ENCODE peak calls at places on chromosome 5, in eight cellular contexts. M is Peyer's patch, G is GM23248, O is body of pancreas, W is GM23338, A is transverse colon, H is neuronal stem cell, S is fibroblast of lung. P is an unnamed sample. For H3K4me1, the result is how much of the 10 kb centered on the place peaks cover.

GRCh38 chr5:36605241-36605640 is 1.2 kb upstream of the SLC1A3 start:
- DNase-seq in M (no peak), G (peak), O (no peak), W (no peak), A (no peak), H (no peak), S (no peak), P (no peak)

GRCh38 chr5:169251685-169252084 is 49.3 kb downstream of the SLIT3 start:
- DNase-seq in M (no peak), G (peak), O (no peak), W (no peak), A (no peak), H (no peak), S (no peak), P (no peak)

GRCh38 chr5:58459276-58459859 is 518 bp downstream of the PLK2 start:
- DNase-seq in M (peak), G (peak), O (peak), W (peak), A (peak), H (no peak), S (peak), P (peak)

GRCh38 chr5:123719004-123719403 is 207.0 kb downstream of the CSNK1G3 start:
- DNase-seq in M (no peak), G (peak), O (no peak), W (peak), A (no peak), H (no peak), S (peak), P (no peak)

GRCh38 chr5:1652873-1653707 is 129.3 kb upstream of the LPCAT1 start:
- DNase-seq in M (peak), G (peak), O (peak), W (peak), A (no peak), H (no peak), S (no peak), P (peak)

GRCh38 chr5:125413861-125414260 is 667.4 kb upstream of the ZNF608 start:
- DNase-seq in M (no peak), G (no peak), O (no peak), W (no peak), A (no peak), H (no peak), S (no peak), P (no peak)

GRCh38 chr5:157222506-157223230 is 42.0 kb downstream of the ITK start:
- DNase-seq in M (no peak), G (peak), O (no peak), W (no peak), A (no peak), H (no peak), S (no peak), P (no peak)

GRCh38 chr5:87195104-87195581 is 72.5 kb upstream of the RASA1 start:
- DNase-seq in M (no peak), G (peak), O (no peak), W (no peak), A (no peak), H (no peak), S (peak), P (no peak)

GRCh38 chr5:138458856-138459255 is 6.4 kb upstream of the EGR1 start:
- DNase-seq in M (no peak), G (no peak), O (no peak), W (no peak), A (no peak), H (no peak), S (no peak), P (no peak)

GRCh38 chr5:116524505-116524904 is 50.1 kb downstream of the SEMA6A start:
- DNase-seq in M (no peak), G (no peak), O (no peak), W (no peak), A (no peak), H (no peak), S (no peak), P (no peak)

GRCh38 chr5:117302949-117303348 is 728.3 kb upstream of the SEMA6A start:
- DNase-seq in M (no peak), G (no peak), O (no peak), W (no peak), A (no peak), H (no peak), S (no peak), P (no peak)

GRCh38 chr5:140883373-140883772 is 1.4 kb downstream of the PCDHA13 start:
- DNase-seq in M (no peak), G (no peak), O (no peak), W (no peak), A (no peak), H (no peak), S (no peak), P (no peak)

GRCh38 chr5:158430166-158430828 is 571.4 kb upstream of the CLINT1 start:
- DNase-seq in M (no peak), G (peak), O (no peak), W (no peak), A (no peak), H (no peak), S (peak), P (no peak)

GRCh38 chr5:42889311-42889933 is 77.7 kb upstream of the SELENOP start:
- DNase-seq in M (peak), G (peak), O (peak), W (peak), A (peak), H (peak), S (peak), P (peak)

GRCh38 chr5:96209829-96210228 is 223.2 kb downstream of the PCSK1 start:
- DNase-seq in M (no peak), G (peak), O (no peak), W (no peak), A (no peak), H (no peak), S (peak), P (no peak)

GRCh38 chr5:35161637-35162248 is 68.5 kb downstream of the PRLR start:
- DNase-seq in M (no peak), G (peak), O (no peak), W (no peak), A (no peak), H (no peak), S (no peak), P (no peak)

GRCh38 chr5:90628492-90628891 is 69.9 kb downstream of the ADGRV1 start:
- DNase-seq in M (no peak), G (no peak), O (no peak), W (no peak), A (no peak), H (no peak), S (no peak), P (no peak)

GRCh38 chr5:50710838-50711237 is 44.4 kb downstream of the PARP8 start:
- DNase-seq in M (no peak), G (no peak), O (no peak), W (no peak), A (no peak), H (no peak), S (no peak), P (no peak)

GRCh38 chr5:157917909-157918809 is 59.2 kb upstream of the CLINT1 start:
- DNase-seq in M (peak), G (peak), O (peak), W (peak), A (peak), H (no peak), S (peak), P (peak)

GRCh38 chr5:7802855-7803254 is 48.1 kb downstream of the CFAP90 start:
- DNase-seq in M (no peak), G (peak), O (no peak), W (no peak), A (no peak), H (no peak), S (no peak), P (no peak)
- H3K4me1 ChIP-seq in M (under half), G (under half), O (under half), W (under half), A (under half), H (under half), S (under half), P (under half)

DNA sequence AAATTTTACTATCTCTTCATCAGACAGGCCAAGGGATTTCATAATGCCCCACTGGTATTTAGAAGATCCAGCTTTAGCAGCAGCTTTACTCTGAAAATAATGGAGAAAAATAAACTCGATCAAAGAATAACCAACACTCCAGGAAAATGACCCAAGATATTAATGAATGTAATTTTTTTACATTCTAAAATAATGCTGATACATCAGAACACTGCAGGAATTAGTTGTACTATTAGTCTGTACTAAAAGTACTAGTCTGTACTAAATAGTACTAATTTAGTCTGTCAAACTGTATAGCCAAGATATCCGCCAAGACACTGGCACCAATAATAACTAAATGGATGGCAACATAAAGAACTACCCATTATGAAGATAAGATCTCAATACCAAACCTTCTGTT is 18.1 kb downstream of the LARS1 start:
- DNase-seq in M (no peak), G (no peak), O (no peak), W (no peak), A (no peak), H (no peak), S (no peak), P (no peak)
- H3K4me1 ChIP-seq in M (under half), G (under half), O (under half), W (under half), A (under half), H (under half), S (under half), P (under half)

GRCh38 chr5:143887302-143887638 is 75.3 kb downstream of the HMHB1 start:
- DNase-seq in M (no peak), G (peak), O (peak), W (no peak), A (no peak), H (no peak), S (peak), P (no peak)

GRCh38 chr5:143887901-143888648 is 76.1 kb downstream of the HMHB1 start:
- DNase-seq in M (no peak), G (peak), O (no peak), W (no peak), A (no peak), H (no peak), S (peak), P (no peak)

GRCh38 chr5:143888912-143889311 is 77.0 kb downstream of the HMHB1 start:
- DNase-seq in M (no peak), G (peak), O (no peak), W (no peak), A (no peak), H (no peak), S (no peak), P (no peak)

GRCh38 chr5:143890475-143890874 is 78.5 kb downstream of the HMHB1 start:
- DNase-seq in M (no peak), G (peak), O (no peak), W (no peak), A (no peak), H (no peak), S (peak), P (no peak)

GRCh38 chr5:143889986-143890385 is 78.0 kb downstream of the HMHB1 start:
- DNase-seq in M (no peak), G (peak), O (no peak), W (no peak), A (no peak), H (no peak), S (peak), P (no peak)
- H3K4me1 ChIP-seq in M (under half), G (half or more), O (under half), W (under half), A (under half), H (under half), S (under half), P (under half)

GRCh38 chr5:139669681-139670368 is 21.7 kb downstream of the CXXC5 start:
- DNase-seq in M (peak), G (no peak), O (peak), W (no peak), A (peak), H (no peak), S (no peak), P (no peak)
- H3K4me1 ChIP-seq in M (under half), G (under half), O (half or more), W (under half), A (under half), H (half or more), S (under half), P (under half)

GRCh38 chr5:76482961-76483360 is 79.9 kb downstream of the IQGAP2 start:
- DNase-seq in M (no peak), G (no peak), O (no peak), W (no peak), A (no peak), H (no peak), S (no peak), P (peak)
- H3K4me1 ChIP-seq in M (under half), G (under half), O (under half), W (half or more), A (under half), H (under half), S (under half), P (under half)

DNA sequence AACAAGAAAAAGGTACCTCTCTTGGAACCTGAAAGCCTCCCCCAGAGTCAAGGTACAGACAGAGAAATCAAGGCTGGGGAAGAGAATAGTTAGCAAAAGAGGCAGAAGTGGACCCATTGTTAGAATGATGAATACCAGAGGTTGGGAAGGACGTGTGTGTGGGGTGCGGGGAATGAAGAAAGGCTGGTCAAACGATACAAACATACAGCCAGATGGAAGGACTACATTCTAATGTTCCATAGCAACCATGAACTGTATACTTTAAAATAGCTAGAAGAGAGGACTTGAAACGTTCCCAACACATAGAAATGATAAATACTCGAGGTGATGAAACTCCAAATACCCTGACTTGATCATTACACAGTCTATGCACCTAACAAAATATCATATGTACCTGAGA is 7.1 kb downstream of the CCDC69 start:
- DNase-seq in M (no peak), G (no peak), O (no peak), W (no peak), A (no peak), H (no peak), S (no peak), P (no peak)
- H3K4me1 ChIP-seq in M (half or more), G (under half), O (under half), W (under half), A (under half), H (under half), S (under half), P (under half)

DNA sequence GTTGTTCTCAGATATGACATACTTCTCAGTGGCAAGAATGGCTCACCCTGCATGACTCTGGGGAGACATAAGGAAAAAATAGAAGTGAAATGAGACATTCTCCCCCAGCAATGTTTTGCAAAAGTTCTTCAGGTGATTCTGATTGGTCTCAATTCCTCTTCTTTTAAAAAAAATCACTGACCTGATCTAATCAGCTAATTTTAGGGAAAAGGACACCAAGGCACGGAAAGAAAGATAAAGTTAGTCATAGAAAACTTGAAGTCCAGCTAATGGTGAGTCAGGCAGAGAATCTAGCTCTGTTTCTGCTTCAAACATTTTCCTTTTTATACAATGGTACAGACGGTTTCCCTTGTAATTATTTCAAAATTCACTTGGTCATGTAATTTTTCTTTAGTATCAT is 1018.9 kb upstream of the ARRDC3 start:
- DNase-seq in M (no peak), G (peak), O (no peak), W (no peak), A (no peak), H (no peak), S (peak), P (no peak)
- H3K4me1 ChIP-seq in M (under half), G (under half), O (under half), W (under half), A (under half), H (under half), S (under half), P (under half)

DNA sequence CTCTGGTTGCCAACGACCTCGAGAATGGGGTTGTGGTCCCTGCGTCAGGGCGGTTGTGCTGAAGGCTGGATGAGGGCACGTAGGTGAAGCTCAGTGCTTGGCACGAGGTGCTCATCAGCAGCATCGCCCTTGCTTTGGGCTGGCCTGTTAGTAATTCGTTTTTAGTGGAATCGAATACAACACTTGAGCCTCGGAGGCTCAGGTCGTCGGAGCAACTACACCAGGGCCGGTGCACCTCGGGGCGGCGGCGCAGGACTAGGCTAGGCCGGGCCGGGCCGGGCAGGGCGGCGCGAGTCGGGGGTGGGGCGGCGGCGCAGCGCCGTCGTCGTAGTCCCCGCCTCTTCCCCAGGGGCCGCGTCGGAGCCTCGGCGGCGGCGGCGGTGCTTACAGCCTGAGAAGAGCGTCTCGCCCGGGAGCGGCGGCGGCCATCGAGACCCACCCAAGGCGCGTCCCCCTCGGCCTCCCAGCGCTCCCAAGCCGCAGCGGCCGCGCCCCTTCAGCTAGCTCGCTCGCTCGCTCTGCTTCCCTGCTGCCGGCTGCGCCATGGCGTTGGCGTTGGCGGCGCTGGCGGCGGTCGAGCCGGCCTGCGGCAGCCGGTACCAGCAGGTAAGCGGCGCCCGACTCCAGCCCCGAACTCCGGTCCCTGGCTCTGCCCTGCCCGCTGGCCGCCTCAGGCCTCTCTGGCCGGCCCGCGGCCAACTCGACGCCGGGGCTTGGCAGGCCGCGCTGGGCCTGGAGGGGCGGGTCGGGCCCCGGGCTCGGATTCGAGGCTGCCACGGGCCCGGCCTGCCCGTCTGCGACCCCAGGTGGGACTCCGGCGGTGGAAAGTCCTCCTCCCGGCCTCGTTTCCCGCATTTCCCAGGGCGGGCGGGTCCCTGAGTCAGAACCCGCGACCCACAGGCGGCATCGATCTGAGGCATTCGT is at the start of gene NDFIP1:
- DNase-seq in M (peak), G (peak), O (peak), W (peak), A (peak), H (peak), S (peak), P (peak)
- H3K4me1 ChIP-seq in M (under half), G (under half), O (under half), W (under half), A (under half), H (under half), S (under half), P (under half)

P was measured in colonic mucosa.